ENCODE peak calls at places on chromosomes 11 and 22, in five cellular contexts. One of them, this sample, is unnamed.

GRCh38 chr11:134385774-134386565 is 26.1 kb downstream of the B3GAT1 start:
- DNase-seq in CD4-positive, alpha-beta memory T cell: no peak
- DNase-seq in adipocyte: no peak
- DNase-seq in hepatocyte: peak; percentile 22
- DNase-seq in upper lobe of right lung: no peak
- DNase-seq in this sample: no peak

GRCh38 chr11:30889116-30889765 is 303.1 kb upstream of the MPPED2 start:
- DNase-seq in upper lobe of right lung: no peak
- DNase-seq in CD4-positive, alpha-beta memory T cell: no peak
- DNase-seq in adipocyte: no peak
- DNase-seq in hepatocyte: no peak
- DNase-seq in this sample: no peak

GRCh38 chr11:116556483-116556882 is 216.3 kb downstream of the BUD13 start:
- DNase-seq in adipocyte: no peak
- DNase-seq in CD4-positive, alpha-beta memory T cell: no peak
- DNase-seq in upper lobe of right lung: no peak
- DNase-seq in hepatocyte: no peak
- DNase-seq in this sample: no peak

GRCh38 chr22:17943533-17944204 is 80.7 kb downstream of the MICAL3 start:
- DNase-seq in upper lobe of right lung: no peak
- DNase-seq in adipocyte: no peak
- DNase-seq in CD4-positive, alpha-beta memory T cell: no peak
- DNase-seq in hepatocyte: no peak
- DNase-seq in this sample: no peak

GRCh38 chr11:103091441-103091809 is 535 bp downstream of the DCUN1D5 start:
- DNase-seq in upper lobe of right lung: peak; percentile 78
- DNase-seq in CD4-positive, alpha-beta memory T cell: peak; percentile 44
- DNase-seq in adipocyte: peak; percentile 71
- DNase-seq in hepatocyte: peak; percentile 71
- DNase-seq in this sample: peak; percentile 22

GRCh38 chr22:29470159-29470855 is 9.7 kb upstream of the NEFH start:
- DNase-seq in upper lobe of right lung: peak; percentile 83
- DNase-seq in hepatocyte: peak; percentile 80
- DNase-seq in adipocyte: no peak
- DNase-seq in CD4-positive, alpha-beta memory T cell: peak; percentile 75
- DNase-seq in this sample: peak; percentile 34

GRCh38 chr22:41062146-41062545 is 30.2 kb upstream of the EP300 start:
- DNase-seq in adipocyte: no peak
- DNase-seq in upper lobe of right lung: no peak
- DNase-seq in hepatocyte: no peak
- DNase-seq in CD4-positive, alpha-beta memory T cell: no peak
- DNase-seq in this sample: no peak

GRCh38 chr11:8206251-8207079 is 37.6 kb upstream of the RIC3 start:
- DNase-seq in upper lobe of right lung: no peak
- DNase-seq in adipocyte: no peak
- DNase-seq in hepatocyte: no peak
- DNase-seq in CD4-positive, alpha-beta memory T cell: no peak
- DNase-seq in this sample: peak; percentile 16

GRCh38 chr22:42330953-42331525 is 60.6 kb upstream of the TCF20 start:
- DNase-seq in CD4-positive, alpha-beta memory T cell: no peak
- DNase-seq in adipocyte: no peak
- DNase-seq in hepatocyte: no peak
- DNase-seq in upper lobe of right lung: no peak
- DNase-seq in this sample: no peak

GRCh38 chr11:71102251-71102995 is 150.0 kb downstream of the SHANK2 start:
- DNase-seq in CD4-positive, alpha-beta memory T cell: no peak
- DNase-seq in adipocyte: no peak
- DNase-seq in hepatocyte: no peak
- DNase-seq in upper lobe of right lung: no peak
- DNase-seq in this sample: no peak

GRCh38 chr11:11842426-11843008 is 745 bp downstream of the USP47 start:
- DNase-seq in upper lobe of right lung: no peak
- DNase-seq in hepatocyte: peak; percentile 82
- DNase-seq in adipocyte: peak; percentile 92
- DNase-seq in CD4-positive, alpha-beta memory T cell: peak; percentile 73
- DNase-seq in this sample: peak; percentile 84
- H3K4me3 ChIP-seq in upper lobe of right lung: peak overlapping the region; percentile 79
- H3K4me3 ChIP-seq in hepatocyte: peak overlapping the region; percentile 89
- H3K4me3 ChIP-seq in adipocyte: peak overlapping the region; percentile 83
- H3K4me3 ChIP-seq in CD4-positive, alpha-beta memory T cell: peak overlapping the region; percentile 27
- H3K4me3 ChIP-seq in this sample: peak overlapping the region; percentile 75

GRCh38 chr22:19173047-19174035 is 5.2 kb downstream of the SLC25A1 start:
- DNase-seq in upper lobe of right lung: no peak
- DNase-seq in CD4-positive, alpha-beta memory T cell: no peak
- DNase-seq in hepatocyte: peak; percentile 28
- DNase-seq in adipocyte: peak; percentile 7
- DNase-seq in this sample: no peak
- H3K4me3 ChIP-seq in upper lobe of right lung: no peak overlapping the region
- H3K4me3 ChIP-seq in CD4-positive, alpha-beta memory T cell: peak overlapping the region; percentile 77
- H3K4me3 ChIP-seq in hepatocyte: no peak overlapping the region
- H3K4me3 ChIP-seq in adipocyte: peak overlapping the region; percentile 95
- H3K4me3 ChIP-seq in this sample: peak overlapping the region; percentile 94

GRCh38 chr11:72738199-72739141 is 13.7 kb downstream of the ARAP1 start:
- DNase-seq in hepatocyte: peak; percentile 56
- DNase-seq in CD4-positive, alpha-beta memory T cell: no peak
- DNase-seq in adipocyte: peak; percentile 37
- DNase-seq in upper lobe of right lung: peak; percentile 89
- DNase-seq in this sample: peak; percentile 68
- H3K4me3 ChIP-seq in hepatocyte: no peak overlapping the region
- H3K4me3 ChIP-seq in CD4-positive, alpha-beta memory T cell: no peak overlapping the region
- H3K4me3 ChIP-seq in adipocyte: peak overlapping the region; percentile 13
- H3K4me3 ChIP-seq in upper lobe of right lung: peak overlapping the region; percentile 40
- H3K4me3 ChIP-seq in this sample: no peak overlapping the region

GRCh38 chr11:110948112-110948511 is 235.9 kb upstream of the ARHGAP20 start:
- DNase-seq in hepatocyte: no peak
- DNase-seq in adipocyte: peak; percentile 77
- DNase-seq in upper lobe of right lung: no peak
- DNase-seq in CD4-positive, alpha-beta memory T cell: no peak
- DNase-seq in this sample: peak; percentile 76

GRCh38 chr11:110955797-110956196 is 243.6 kb upstream of the ARHGAP20 start:
- DNase-seq in upper lobe of right lung: no peak
- DNase-seq in adipocyte: no peak
- DNase-seq in hepatocyte: no peak
- DNase-seq in CD4-positive, alpha-beta memory T cell: no peak
- DNase-seq in this sample: no peak

GRCh38 chr11:110952150-110952549 is 239.9 kb upstream of the ARHGAP20 start:
- DNase-seq in hepatocyte: no peak
- DNase-seq in adipocyte: no peak
- DNase-seq in CD4-positive, alpha-beta memory T cell: no peak
- DNase-seq in upper lobe of right lung: no peak
- DNase-seq in this sample: peak; percentile 37

GRCh38 chr11:110951041-110951440 is 238.8 kb upstream of the ARHGAP20 start:
- DNase-seq in adipocyte: no peak
- DNase-seq in CD4-positive, alpha-beta memory T cell: no peak
- DNase-seq in hepatocyte: peak; percentile 40
- DNase-seq in upper lobe of right lung: no peak
- DNase-seq in this sample: no peak

DNA sequence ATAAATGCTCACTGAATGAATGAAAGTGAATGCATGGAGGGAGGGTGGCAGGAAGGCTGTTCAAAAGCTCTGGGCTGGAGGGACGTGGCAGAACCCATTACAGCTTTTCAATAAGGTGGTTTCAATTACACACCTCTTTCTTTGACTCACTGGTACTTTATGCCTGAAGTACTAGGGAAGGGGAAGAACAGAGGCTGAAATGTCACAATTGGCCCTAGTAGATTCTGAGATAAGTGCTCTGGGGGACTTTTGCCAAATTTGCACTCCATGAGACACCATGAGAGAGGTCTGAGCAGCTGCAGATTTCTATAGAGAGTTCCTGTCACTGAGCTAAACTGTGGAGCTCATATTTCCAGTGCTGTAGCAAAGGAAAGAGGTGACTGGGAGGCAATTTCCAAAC is 239.4 kb upstream of the ARHGAP20 start:
- DNase-seq in hepatocyte: no peak
- DNase-seq in upper lobe of right lung: no peak
- DNase-seq in adipocyte: no peak
- DNase-seq in CD4-positive, alpha-beta memory T cell: no peak
- DNase-seq in this sample: peak; percentile 30
- H3K4me3 ChIP-seq in hepatocyte: no peak overlapping the region
- H3K4me3 ChIP-seq in upper lobe of right lung: no peak overlapping the region
- H3K4me3 ChIP-seq in adipocyte: peak overlapping the region; percentile 9
- H3K4me3 ChIP-seq in CD4-positive, alpha-beta memory T cell: no peak overlapping the region
- H3K4me3 ChIP-seq in this sample: no peak overlapping the region

DNA sequence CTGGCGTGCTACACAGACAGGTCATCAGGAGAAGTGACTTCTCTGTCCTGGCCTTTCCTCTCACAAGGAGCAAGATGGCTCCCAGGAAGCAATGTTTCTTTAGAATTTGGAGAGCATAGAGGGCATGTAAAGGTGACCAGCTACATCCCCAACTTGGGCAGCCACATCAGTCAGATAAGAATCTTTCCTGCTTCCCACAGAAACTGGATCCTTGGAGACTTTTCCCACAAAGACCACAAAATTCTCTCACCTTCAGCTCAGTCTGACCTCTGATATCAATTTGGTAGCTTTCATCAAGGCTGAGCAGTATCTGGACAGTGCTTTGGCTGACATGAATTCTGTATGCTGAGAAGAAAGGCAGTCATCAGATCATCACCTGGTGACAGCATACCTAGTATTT is 23.2 kb upstream of the LRRC32 start:
- DNase-seq in adipocyte: no peak
- DNase-seq in hepatocyte: no peak
- DNase-seq in CD4-positive, alpha-beta memory T cell: no peak
- DNase-seq in upper lobe of right lung: no peak
- DNase-seq in this sample: no peak
- H3K4me3 ChIP-seq in adipocyte: no peak overlapping the region
- H3K4me3 ChIP-seq in hepatocyte: no peak overlapping the region
- H3K4me3 ChIP-seq in CD4-positive, alpha-beta memory T cell: no peak overlapping the region
- H3K4me3 ChIP-seq in upper lobe of right lung: no peak overlapping the region
- H3K4me3 ChIP-seq in this sample: no peak overlapping the region

DNA sequence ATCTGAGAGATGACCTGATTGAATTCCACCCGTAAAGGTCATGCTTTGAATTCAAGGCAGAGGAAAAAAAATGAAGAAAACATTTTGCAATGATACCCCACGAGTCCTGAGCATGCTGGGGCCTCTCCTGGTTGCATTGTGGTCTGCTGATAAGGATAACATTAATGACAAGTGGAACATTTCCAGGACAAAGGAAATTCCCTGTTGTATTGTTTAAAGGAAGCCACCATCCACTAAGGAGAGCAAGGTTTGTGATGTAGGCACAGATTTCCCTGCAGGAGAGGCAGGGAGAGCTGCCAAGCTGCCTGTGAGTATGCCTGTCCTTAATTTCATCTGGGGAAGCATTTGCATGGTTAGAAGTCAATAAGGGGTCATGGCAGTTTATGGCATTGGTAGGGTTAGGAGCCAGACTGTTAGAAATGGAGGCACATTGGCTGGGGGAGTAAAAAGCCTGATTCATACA is 21.9 kb downstream of the FLI1 start:
- DNase-seq in upper lobe of right lung: no peak
- DNase-seq in adipocyte: peak; percentile 59
- DNase-seq in CD4-positive, alpha-beta memory T cell: no peak
- DNase-seq in hepatocyte: no peak
- DNase-seq in this sample: peak; percentile 97
- H3K4me3 ChIP-seq in upper lobe of right lung: no peak overlapping the region
- H3K4me3 ChIP-seq in adipocyte: no peak overlapping the region
- H3K4me3 ChIP-seq in CD4-positive, alpha-beta memory T cell: no peak overlapping the region
- H3K4me3 ChIP-seq in hepatocyte: no peak overlapping the region
- H3K4me3 ChIP-seq in this sample: no peak overlapping the region

GRCh38 chr11:9575531-9576240 is 2.2 kb downstream of the WEE1 start:
- DNase-seq in CD4-positive, alpha-beta memory T cell: no peak
- DNase-seq in hepatocyte: no peak
- DNase-seq in adipocyte: peak; percentile 42
- DNase-seq in upper lobe of right lung: no peak
- DNase-seq in this sample: no peak

GRCh38 chr11:9580894-9581293 is 7.4 kb downstream of the WEE1 start:
- DNase-seq in adipocyte: no peak
- DNase-seq in upper lobe of right lung: no peak
- DNase-seq in CD4-positive, alpha-beta memory T cell: no peak
- DNase-seq in hepatocyte: no peak
- DNase-seq in this sample: no peak

GRCh38 chr11:9577032-9577431 is 3.6 kb downstream of the WEE1 start:
- DNase-seq in CD4-positive, alpha-beta memory T cell: no peak
- DNase-seq in upper lobe of right lung: no peak
- DNase-seq in adipocyte: peak; percentile 48
- DNase-seq in hepatocyte: no peak
- DNase-seq in this sample: peak; percentile 72

GRCh38 chr11:9577551-9577950 is 4.1 kb downstream of the WEE1 start:
- DNase-seq in upper lobe of right lung: no peak
- DNase-seq in adipocyte: peak; percentile 46
- DNase-seq in hepatocyte: no peak
- DNase-seq in CD4-positive, alpha-beta memory T cell: peak; percentile 40
- DNase-seq in this sample: peak; percentile 68

GRCh38 chr11:9581556-9582161 is 8.2 kb downstream of the WEE1 start:
- DNase-seq in adipocyte: no peak
- DNase-seq in upper lobe of right lung: no peak
- DNase-seq in CD4-positive, alpha-beta memory T cell: no peak
- DNase-seq in hepatocyte: no peak
- DNase-seq in this sample: no peak
- H3K4me3 ChIP-seq in adipocyte: no peak overlapping the region
- H3K4me3 ChIP-seq in upper lobe of right lung: no peak overlapping the region
- H3K4me3 ChIP-seq in CD4-positive, alpha-beta memory T cell: no peak overlapping the region
- H3K4me3 ChIP-seq in hepatocyte: no peak overlapping the region
- H3K4me3 ChIP-seq in this sample: no peak overlapping the region

This sample was measured in fibroblast of the aortic adventitia.